ENCODE peak calls at places on chromosomes 2 and 18, in four cellular contexts. R, V, H and U are unnamed samples.

GRCh38 chr2:128593518-128594272 is 275.0 kb upstream of the HS6ST1 start:
- DNase-seq in H (no peak), R (no peak), V (no peak), U (no peak)

GRCh38 chr2:26674771-26675170 is 17.8 kb upstream of the KCNK3 start:
- DNase-seq in R (no peak), V (no peak), H (no peak), U (no peak)

GRCh38 chr2:95047629-95048510 is 22.4 kb downstream of the MAL start:
- DNase-seq in R (no peak), H (no peak), V (no peak), U (no peak)

GRCh38 chr2:62477573-62477972 is 28.4 kb downstream of the TMEM17 start:
- DNase-seq in V (no peak), R (no peak), H (no peak), U (no peak)

GRCh38 chr2:20205915-20206524 is 18.9 kb downstream of the SDC1 start:
- DNase-seq in H (peak; percentile 67), R (no peak), V (no peak), U (no peak)

GRCh38 chr2:127590386-127591190 is 55.1 kb downstream of the MYO7B start:
- DNase-seq in H (no peak), V (no peak), R (no peak), U (no peak)

GRCh38 chr2:61707984-61708852 is 145.6 kb downstream of the FAM161A start:
- DNase-seq in V (peak; percentile 32), H (no peak), R (peak; percentile 83), U (no peak)

GRCh38 chr2:237459741-237460174 is 27.3 kb upstream of the MLPH start:
- DNase-seq in V (no peak), H (no peak), R (peak; percentile 82), U (no peak)

GRCh38 chr2:128526455-128526976 is 207.8 kb upstream of the HS6ST1 start:
- DNase-seq in H (no peak), R (no peak), V (no peak), U (no peak)

GRCh38 chr2:122651780-122652179 is 896.3 kb downstream of the TSN start:
- DNase-seq in R (no peak), V (no peak), H (no peak), U (no peak)

GRCh38 chr18:1585881-1586488 is 681.3 kb downstream of the ADCYAP1 start:
- DNase-seq in H (no peak), R (peak; percentile 3), V (no peak), U (peak; percentile 14)

GRCh38 chr2:23861952-23862351 is 65.0 kb downstream of the ATAD2B start:
- DNase-seq in H (no peak), V (no peak), R (no peak), U (no peak)

GRCh38 chr2:52289776-52290175 is 1257.8 kb upstream of the NRXN1 start:
- DNase-seq in V (no peak), R (peak; percentile 36), H (no peak), U (no peak)

GRCh38 chr18:70195852-70196434 is 9.5 kb downstream of the RTTN start:
- DNase-seq in R (peak; percentile 70), H (peak; percentile 9), V (no peak), U (peak; percentile 16)

GRCh38 chr2:96529376-96530143 is 7.0 kb upstream of the ARID5A start:
- DNase-seq in H (no peak), V (no peak), R (no peak), U (no peak)

GRCh38 chr2:121917143-121917542 is 161.7 kb downstream of the TSN start:
- DNase-seq in H (no peak), V (no peak), R (no peak), U (no peak)

GRCh38 chr2:39728941-39729351 is 50.1 kb downstream of the THUMPD2 start:
- DNase-seq in V (peak; percentile 69), R (peak; percentile 35), H (peak; percentile 18), U (peak; percentile 74)

GRCh38 chr2:7649461-7650228 is 732.4 kb downstream of the RNF144A start:
- DNase-seq in R (no peak), H (no peak), V (no peak), U (no peak)

GRCh38 chr18:39840406-39840805 is 2114.6 kb upstream of the PIK3C3 start:
- DNase-seq in V (no peak), R (peak; percentile 49), H (no peak), U (no peak)

GRCh38 chr18:23894661-23895175 is 119.8 kb upstream of the TTC39C start:
- DNase-seq in V (no peak), R (no peak), H (no peak), U (no peak)

GRCh38 chr2:237223208-237223861 is 137.6 kb downstream of the COPS8 start:
- DNase-seq in H (no peak), V (no peak), R (peak; percentile 100), U (no peak)

GRCh38 chr2:23745726-23746105 is 181.2 kb downstream of the ATAD2B start:
- DNase-seq in R (peak; percentile 49), V (no peak), H (no peak), U (no peak)

GRCh38 chr2:214247531-214247930 is 163.3 kb upstream of the VWC2L start:
- DNase-seq in H (no peak), V (no peak), R (no peak), U (no peak)

GRCh38 chr2:181169459-181169858 is 189.1 kb downstream of the UBE2E3 start:
- DNase-seq in R (no peak), V (no peak), H (no peak), U (no peak)

GRCh38 chr18:3447035-3447894 is 2.7 kb upstream of the TGIF1 start:
- DNase-seq in H (peak; percentile 61), V (peak; percentile 70), R (peak; percentile 62), U (peak; percentile 51)

GRCh38 chr2:74095629-74096028 is 52.1 kb downstream of the BOLA3 start:
- DNase-seq in H (no peak), R (no peak), V (no peak), U (no peak)

GRCh38 chr2:69082430-69082997 is 69.5 kb downstream of the ANTXR1 start:
- DNase-seq in V (no peak), H (peak; percentile 55), R (peak; percentile 90), U (no peak)

GRCh38 chr18:76414936-76415621 is 80.0 kb downstream of the ZNF516 start:
- DNase-seq in H (no peak), V (peak; percentile 22), R (no peak), U (no peak)

GRCh38 chr2:107362973-107363372 is 463.7 kb upstream of the RGPD4 start:
- DNase-seq in V (no peak), H (no peak), R (no peak), U (no peak)

GRCh38 chr2:126894082-126894481 is 4.6 kb upstream of the TEX51 start:
- DNase-seq in H (no peak), V (no peak), R (no peak), U (peak; percentile 1)

GRCh38 chr2:96527052-96527964 is 9.2 kb upstream of the ARID5A start:
- DNase-seq in H (peak; percentile 42), R (peak; percentile 18), V (peak; percentile 75), U (peak; percentile 54)

GRCh38 chr18:23631746-23632145 is 31.0 kb downstream of the ANKRD29 start:
- DNase-seq in H (no peak), R (no peak), V (no peak), U (no peak)

GRCh38 chr18:63331105-63331504 is 11.5 kb upstream of the BCL2 start:
- DNase-seq in H (no peak), R (no peak), V (no peak), U (no peak)

GRCh38 chr2:86566158-86566827 is 3.0 kb upstream of the CHMP3 start:
- DNase-seq in R (peak; percentile 15), V (no peak), H (no peak), U (no peak)

GRCh38 chr18:72107647-72108046 is 436.5 kb downstream of the CBLN2 start:
- DNase-seq in R (no peak), H (no peak), V (peak; percentile 54), U (peak; percentile 9)

GRCh38 chr18:74116628-74117554 is 30.7 kb downstream of the FBXO15 start:
- DNase-seq in R (peak; percentile 65), H (peak; percentile 12), V (no peak), U (peak; percentile 12)

GRCh38 chr2:106068415-106068814 is 125.7 kb downstream of the UXS1 start:
- DNase-seq in H (no peak), R (no peak), V (no peak), U (no peak)

GRCh38 chr2:106065268-106065982 is 128.7 kb downstream of the UXS1 start:
- DNase-seq in H (no peak), R (no peak), V (peak; percentile 63), U (no peak)

GRCh38 chr2:106070181-106070580 is 123.9 kb downstream of the UXS1 start:
- DNase-seq in R (no peak), V (no peak), H (no peak), U (no peak)

GRCh38 chr2:106062627-106063026 is 131.5 kb downstream of the UXS1 start:
- DNase-seq in H (no peak), V (peak; percentile 3), R (no peak), U (no peak)

DNA sequence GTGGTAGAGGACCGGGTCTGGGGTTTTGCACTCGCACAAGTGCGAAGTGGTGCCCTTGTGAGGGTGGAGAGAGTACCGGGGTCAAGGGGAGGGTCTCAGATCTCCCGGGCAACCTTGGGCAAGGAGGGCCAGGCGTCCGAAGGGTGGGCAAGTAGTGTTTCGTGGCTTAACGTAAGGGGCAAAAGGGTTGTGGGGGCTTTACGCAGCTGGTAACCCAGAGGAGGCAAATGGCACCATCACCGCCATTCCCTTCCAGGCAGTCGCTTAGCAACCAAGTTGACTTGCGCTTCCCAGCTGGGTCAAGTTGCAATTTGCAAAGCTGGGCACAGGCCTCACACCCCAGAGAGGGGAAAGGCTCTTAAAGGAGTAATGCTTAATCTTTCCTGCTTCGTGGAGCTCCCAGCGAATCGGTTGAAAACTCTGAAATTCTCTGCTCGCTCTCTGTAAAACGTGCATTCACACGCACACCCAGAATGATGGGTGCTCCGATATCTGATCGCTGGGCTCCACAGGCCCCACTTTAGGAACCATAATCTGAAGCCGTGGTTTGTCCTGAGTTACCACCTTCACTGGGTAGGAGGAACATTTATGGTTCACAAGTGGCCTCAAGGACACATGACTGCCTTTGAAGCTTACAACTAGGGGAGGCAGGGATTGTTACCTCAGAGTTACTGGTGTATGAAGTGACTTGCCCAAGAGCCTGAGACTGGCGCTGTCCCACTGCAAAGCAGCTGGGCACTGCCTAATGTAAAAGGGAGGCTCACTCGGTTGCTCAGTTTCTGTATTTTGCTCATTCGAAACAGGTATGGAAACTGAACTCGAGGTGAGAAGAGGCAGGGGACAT is 127.9 kb downstream of the UXS1 start:
- DNase-seq in R (no peak), H (no peak), V (no peak), U (no peak)
- H3K4me3 ChIP-seq in R (no peak overlapping the region), H (peak overlapping the region; percentile 36), V (peak overlapping the region; percentile 47), U (no peak overlapping the region)

GRCh38 chr18:8031496-8031895 is 464.4 kb downstream of the PTPRM start:
- DNase-seq in H (no peak), R (no peak), V (no peak), U (no peak)
- H3K4me1 ChIP-seq in H (no peaks in the 10 kb centered on the region), R (no peaks in the 10 kb centered on the region), V (peaks cover 8% of the 10 kb centered on the region), U (no peaks in the 10 kb centered on the region)

GRCh38 chr2:119112230-119112629 is 46.3 kb downstream of the C1QL2 start:
- DNase-seq in R (no peak), V (no peak), H (no peak), U (no peak)
- H3K27me3 ChIP-seq in R (no peaks in the 10 kb centered on the region), V (no peaks in the 10 kb centered on the region), H (peaks cover 13% of the 10 kb centered on the region), U (no peaks in the 10 kb centered on the region)

GRCh38 chr2:111123751-111124150 is 3.0 kb downstream of the BCL2L11 start:
- DNase-seq in H (no peak), V (no peak), R (no peak), U (no peak)
- H3K4me3 ChIP-seq in H (no peak overlapping the region), V (no peak overlapping the region), R (no peak overlapping the region), U (no peak overlapping the region)